ENCODE peak calls at places on chromosomes 12 and 14, in ten cellular contexts. T is Peyer's patch, K is natural killer cell, Q is ascending aorta, V is ovary, Z is Calu3, A is left lung, U is B cell, G is WTC11, X is tibial artery. C is an unnamed sample.

GRCh38 chr12:47885012-47885501 is 19.7 kb downstream of the VDR start:
- DNase-seq in X (peak), Q (no peak), A (no peak), T (peak), Z (no peak), U (no peak), G (no peak), V (no peak), K (peak), C (no peak)

GRCh38 chr14:68088463-68088862 is 268.9 kb downstream of the RAD51B start:
- DNase-seq in Q (no peak), V (no peak), Z (no peak), K (no peak), T (no peak), A (no peak), G (no peak), U (no peak), X (no peak), C (no peak)

GRCh38 chr12:72296389-72296788 is 24.2 kb downstream of the TRHDE start:
- DNase-seq in V (no peak), Q (no peak), X (no peak), T (no peak), Z (peak), U (no peak), G (no peak), K (no peak), A (no peak), C (no peak)

GRCh38 chr12:43914923-43915468 is 79.1 kb downstream of the TMEM117 start:
- DNase-seq in A (no peak), K (no peak), Q (no peak), U (no peak), V (no peak), G (no peak), X (no peak), Z (no peak), T (no peak), C (no peak)

GRCh38 chr12:60421741-60422140 is 825.9 kb downstream of the SLC16A7 start:
- DNase-seq in Q (no peak), A (no peak), Z (no peak), G (no peak), K (no peak), V (no peak), T (no peak), X (no peak), U (no peak), C (no peak)

GRCh38 chr14:75591331-75591946 is 13.0 kb downstream of the FLVCR2 start:
- DNase-seq in A (no peak), G (no peak), Q (no peak), U (no peak), Z (no peak), T (no peak), X (no peak), K (no peak), V (no peak), C (no peak)

GRCh38 chr12:10554228-10554970 is 48.7 kb downstream of the EIF2S3B start:
- DNase-seq in Z (no peak), A (no peak), G (no peak), U (no peak), T (no peak), V (no peak), Q (no peak), K (no peak), X (no peak), C (no peak)

GRCh38 chr12:100229036-100229635 is 28.5 kb downstream of the ACTR6 start:
- DNase-seq in K (no peak), G (no peak), V (no peak), Q (no peak), A (no peak), X (no peak), T (no peak), Z (peak), U (no peak), C (no peak)

GRCh38 chr14:72745991-72746980 is 147.6 kb downstream of the DPF3 start:
- DNase-seq in T (no peak), Q (no peak), U (no peak), A (no peak), Z (no peak), X (no peak), K (no peak), V (no peak), G (no peak), C (no peak)

GRCh38 chr14:93915800-93916199 is 11.3 kb upstream of the FAM181A start:
- DNase-seq in V (no peak), Z (no peak), X (no peak), K (no peak), T (no peak), Q (no peak), A (no peak), U (no peak), G (no peak), C (no peak)
- TF ChIP-seq CTCF in V (no peak), Z (no peak), X (no peak), K (no peak), T (no peak), Q (no peak), A (no peak), U (no peak), G (no peak), C (no peak)

DNA sequence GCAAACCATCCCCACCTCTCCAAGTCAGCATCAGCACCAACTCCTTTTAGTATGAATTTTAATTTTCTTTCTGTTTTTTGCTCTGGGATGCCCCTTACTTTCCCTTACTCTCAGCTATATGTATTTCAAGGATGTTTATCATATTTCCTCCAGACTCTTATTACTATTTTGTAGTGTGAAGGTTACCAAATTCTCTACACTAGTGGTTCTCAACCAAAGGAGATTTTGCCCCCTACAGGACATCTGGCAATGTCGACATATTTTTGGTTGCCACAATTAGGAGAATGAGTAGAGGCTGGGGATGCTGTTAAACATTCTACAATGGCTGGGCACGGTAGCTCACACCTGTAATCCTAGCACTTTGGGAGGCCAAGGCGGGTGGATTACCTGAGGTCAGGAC is 29.1 kb upstream of the SOS2 start:
- DNase-seq in U (no peak), T (no peak), X (no peak), K (no peak), Q (no peak), G (no peak), A (no peak), V (no peak), Z (peak), C (no peak)
- TF ChIP-seq CTCF in U (peak), T (peak), X (peak), K (peak), Q (no peak), G (peak), A (no peak), V (no peak), Z (peak), C (peak)

DNA sequence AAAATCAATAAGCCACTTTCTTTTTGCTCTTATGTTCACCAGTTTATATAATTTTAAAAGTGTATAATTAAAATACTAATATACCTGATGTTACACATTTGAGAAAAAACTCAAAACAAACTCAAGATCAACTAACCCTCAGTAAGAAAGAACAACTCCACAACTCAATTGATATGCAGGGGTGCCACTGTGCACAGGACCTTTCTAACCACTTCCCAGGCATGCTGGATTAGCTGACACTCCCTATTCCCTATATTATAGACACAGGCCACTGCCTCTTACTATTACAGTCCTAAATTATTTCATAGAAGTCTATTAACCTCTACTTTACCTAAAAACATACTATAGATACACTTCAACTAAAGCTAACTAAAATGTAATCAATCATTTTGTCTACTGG is 191.7 kb upstream of the KRR1 start:
- DNase-seq in V (no peak), G (no peak), K (no peak), T (no peak), Q (no peak), A (no peak), Z (no peak), U (no peak), X (no peak), C (no peak)
- TF ChIP-seq CTCF in V (no peak), G (no peak), K (no peak), T (no peak), Q (no peak), A (no peak), Z (no peak), U (no peak), X (no peak), C (no peak)

GRCh38 chr12:59173696-59174095 is 253.4 kb upstream of the LRIG3 start:
- DNase-seq in G (no peak), K (no peak), X (no peak), Q (no peak), A (no peak), U (no peak), V (no peak), Z (no peak), T (no peak), C (no peak)
- TF ChIP-seq CTCF in G (no peak), K (no peak), X (no peak), Q (no peak), A (no peak), U (no peak), V (no peak), Z (no peak), T (no peak), C (peak)

GRCh38 chr12:96077081-96077480 is 41.7 kb upstream of the LTA4H start:
- DNase-seq in X (no peak), V (no peak), G (no peak), Q (no peak), Z (no peak), T (no peak), K (no peak), U (no peak), A (no peak), C (no peak)
- TF ChIP-seq CTCF in X (no peak), V (no peak), G (no peak), Q (no peak), Z (no peak), T (no peak), K (no peak), U (no peak), A (no peak), C (no peak)

DNA sequence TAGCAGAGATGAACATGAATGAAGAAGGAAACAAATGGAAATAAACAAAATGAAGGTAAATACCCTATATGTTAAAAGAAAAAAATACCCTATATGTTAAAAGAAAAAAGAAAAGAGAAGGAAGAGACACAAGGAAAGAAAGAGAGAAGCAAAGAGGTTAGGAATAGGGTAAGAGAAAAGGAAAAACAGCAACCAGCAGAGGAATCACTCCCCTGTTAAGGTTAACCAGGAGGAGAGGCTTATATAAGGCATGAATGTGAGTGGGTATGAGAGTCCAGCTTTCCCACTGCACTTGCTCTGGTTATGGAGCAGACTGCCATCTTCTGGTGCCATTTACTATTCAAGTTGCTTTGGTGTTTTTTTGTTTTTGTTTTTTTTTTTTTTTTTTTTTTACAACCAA is 3.1 kb downstream of the PPP1R3E start:
- DNase-seq in X (no peak), V (no peak), G (no peak), T (peak), A (no peak), Q (no peak), Z (no peak), U (no peak), K (no peak), C (no peak)
- TF ChIP-seq CTCF in X (peak), V (no peak), G (no peak), T (peak), A (no peak), Q (no peak), Z (no peak), U (peak), K (peak), C (peak)

GRCh38 chr12:123801573-123802178 is 39.6 kb downstream of the DNAH10 start:
- DNase-seq in A (no peak), G (no peak), T (no peak), K (no peak), Q (no peak), X (no peak), V (no peak), U (no peak), Z (no peak), C (no peak)
- TF ChIP-seq CTCF in A (no peak), G (no peak), T (peak), K (no peak), Q (no peak), X (no peak), V (no peak), U (peak), Z (peak), C (peak)

GRCh38 chr12:109813810-109814416 is 19.3 kb downstream of the TRPV4 start:
- DNase-seq in Z (no peak), T (no peak), Q (no peak), A (no peak), K (no peak), U (no peak), V (no peak), G (no peak), X (no peak), C (no peak)

GRCh38 chr12:109814600-109814999 is 18.6 kb downstream of the TRPV4 start:
- DNase-seq in V (no peak), A (peak), U (no peak), Q (no peak), G (no peak), Z (no peak), X (no peak), T (no peak), K (no peak), C (no peak)

GRCh38 chr12:109810954-109811623 is 22.1 kb downstream of the TRPV4 start:
- DNase-seq in T (no peak), A (peak), K (no peak), V (no peak), X (no peak), U (no peak), Q (no peak), Z (no peak), G (no peak), C (no peak)

GRCh38 chr12:109808876-109809646 is 24.1 kb downstream of the TRPV4 start:
- DNase-seq in Z (no peak), G (no peak), V (no peak), T (no peak), K (no peak), X (no peak), U (no peak), Q (no peak), A (no peak), C (no peak)

DNA sequence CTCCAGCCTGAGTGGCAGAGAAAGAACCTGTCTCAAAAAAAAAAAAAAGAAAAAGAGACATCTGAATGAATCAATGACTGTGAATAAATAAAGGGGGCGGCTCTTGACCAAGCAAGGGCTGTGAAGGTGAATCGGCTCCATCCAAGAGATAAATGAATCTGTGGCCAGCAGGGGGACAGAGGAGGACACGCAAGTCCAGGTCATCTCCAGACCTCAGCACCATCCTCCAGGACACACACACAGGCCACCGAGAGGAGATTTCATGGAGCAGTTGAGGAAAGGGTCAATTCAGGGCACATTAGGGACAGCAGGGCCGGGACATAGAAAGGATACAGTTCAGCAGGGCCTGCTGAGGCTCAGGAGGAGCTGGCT is 21.6 kb downstream of the TRPV4 start:
- DNase-seq in Q (no peak), V (no peak), K (no peak), U (no peak), A (peak), Z (no peak), X (no peak), T (no peak), G (no peak), C (no peak)
- TF ChIP-seq CTCF in Q (no peak), V (no peak), K (no peak), U (no peak), A (no peak), Z (peak), X (no peak), T (no peak), G (no peak), C (peak)

C was measured in neural crest cell.